ENCODE peak calls at places on chromosomes 11 and 22, in seven cellular contexts. Q, D, X, A, T, Z and R are unnamed samples.
A peak's percentile ranks its signal among the peaks of the same experiment; 100 is the strongest.

GRCh38 chr11:105135873-105136272 is 3.7 kb downstream of the CARD18 start:
- DNase-seq in A (no peak), T (no peak), Z (no peak), X (no peak), D (no peak), Q (no peak), R (no peak)

GRCh38 chr11:116913000-116913399 is 75.6 kb upstream of the APOA1 start:
- DNase-seq in A (no peak), D (no peak), Z (no peak), Q (no peak), X (no peak), T (peak; percentile 89), R (no peak)

GRCh38 chr22:49481651-49482399 is 345.8 kb downstream of the BRD1 start:
- DNase-seq in Q (no peak), A (no peak), Z (no peak), X (no peak), T (no peak), D (no peak), R (no peak)

GRCh38 chr11:19803506-19803998 is 90.9 kb downstream of the NAV2 start:
- DNase-seq in X (peak; percentile 64), T (no peak), D (no peak), A (no peak), Q (no peak), Z (no peak), R (no peak)

GRCh38 chr11:93783767-93784151 is 323 bp upstream of the MED17 start:
- DNase-seq in T (no peak), Z (no peak), X (peak; percentile 56), Q (no peak), D (no peak), A (no peak), R (no peak)

GRCh38 chr11:69419662-69420061 is 61.8 kb upstream of the LINC01488 start:
- DNase-seq in X (no peak), A (no peak), D (no peak), Z (no peak), Q (no peak), T (peak; percentile 19), R (no peak)

GRCh38 chr22:49626361-49627216 is 201.1 kb downstream of the BRD1 start:
- DNase-seq in T (no peak), X (no peak), Z (no peak), A (no peak), D (no peak), Q (no peak), R (no peak)

GRCh38 chr11:58574851-58575250 is 805 bp downstream of the LPXN start:
- DNase-seq in T (peak; percentile 30), D (no peak), X (no peak), Z (no peak), Q (no peak), A (no peak), R (no peak)

GRCh38 chr22:43996170-43996980 is 27.7 kb upstream of the PARVB start:
- DNase-seq in A (peak; percentile 69), Z (peak; percentile 55), T (no peak), D (peak; percentile 65), Q (peak; percentile 66), X (no peak), R (no peak)

GRCh38 chr11:125343086-125343731 is 152.9 kb downstream of the FEZ1 start:
- DNase-seq in Z (no peak), D (no peak), X (no peak), T (no peak), A (no peak), Q (no peak), R (no peak)

GRCh38 chr22:33873186-33873585 is 47.1 kb downstream of the LARGE1 start:
- DNase-seq in X (no peak), T (no peak), Q (no peak), A (no peak), D (no peak), Z (no peak), R (no peak)

GRCh38 chr11:111095327-111095726 is 150.2 kb upstream of the POU2AF2 start:
- DNase-seq in D (no peak), A (no peak), Z (no peak), Q (no peak), X (no peak), T (no peak), R (no peak)

GRCh38 chr11:102318469-102318868 is 1.2 kb downstream of the BIRC3 start:
- DNase-seq in D (peak; percentile 36), X (no peak), T (peak; percentile 37), Z (peak; percentile 43), Q (peak; percentile 73), A (peak; percentile 59), R (no peak)

GRCh38 chr22:23256986-23257888 is 76.9 kb downstream of the BCR start:
- DNase-seq in X (no peak), Z (no peak), T (no peak), D (no peak), Q (no peak), A (no peak), R (no peak)

GRCh38 chr11:62612366-62613274 is at the start of the genes EML3 and ROM1:
- DNase-seq in D (peak; percentile 85), X (peak; percentile 48), A (peak; percentile 92), T (peak; percentile 60), Q (peak; percentile 89), Z (peak; percentile 78), R (peak; percentile 90)